ENCODE peak calls at places on chromosomes 4 and X, in ten cellular contexts. One of them, this sample, is unnamed.

GRCh38 chr4:7041851-7042696 is 1.1 kb upstream of the TADA2B start:
- DNase-seq in thoracic aorta: no peak
- DNase-seq in HEK293T: peak
- DNase-seq in EL: peak
- DNase-seq in globus pallidus: peak
- DNase-seq in HL-60: peak
- DNase-seq in natural killer cell: peak
- DNase-seq in left ventricle myocardium inferior: peak
- DNase-seq in sigmoid colon: peak
- DNase-seq in activated CD4-positive, alpha-beta T cell treated with anti-CD3 and anti-CD28 coated beads for 1 hour: no peak
- DNase-seq in this sample: peak

GRCh38 chrX:140723251-140723650 is 13.7 kb downstream of the LINC00632 start:
- DNase-seq in thoracic aorta: no peak
- DNase-seq in HEK293T: no peak
- DNase-seq in EL: no peak
- DNase-seq in globus pallidus: no peak
- DNase-seq in HL-60: no peak
- DNase-seq in natural killer cell: no peak
- DNase-seq in left ventricle myocardium inferior: no peak
- DNase-seq in sigmoid colon: no peak
- DNase-seq in activated CD4-positive, alpha-beta T cell treated with anti-CD3 and anti-CD28 coated beads for 1 hour: no peak
- DNase-seq in this sample: no peak

GRCh38 chr4:87026795-87027495 is 92.1 kb downstream of the AFF1 start:
- DNase-seq in thoracic aorta: no peak
- DNase-seq in HEK293T: no peak
- DNase-seq in EL: no peak
- DNase-seq in globus pallidus: no peak
- DNase-seq in HL-60: peak
- DNase-seq in natural killer cell: no peak
- DNase-seq in left ventricle myocardium inferior: no peak
- DNase-seq in sigmoid colon: no peak
- DNase-seq in activated CD4-positive, alpha-beta T cell treated with anti-CD3 and anti-CD28 coated beads for 1 hour: no peak
- DNase-seq in this sample: no peak

GRCh38 chrX:46791927-46792825 is 33.3 kb upstream of the SLC9A7 start:
- DNase-seq in thoracic aorta: no peak
- DNase-seq in HEK293T: no peak
- DNase-seq in EL: peak
- DNase-seq in globus pallidus: no peak
- DNase-seq in HL-60: peak
- DNase-seq in natural killer cell: no peak
- DNase-seq in left ventricle myocardium inferior: no peak
- DNase-seq in sigmoid colon: no peak
- DNase-seq in activated CD4-positive, alpha-beta T cell treated with anti-CD3 and anti-CD28 coated beads for 1 hour: no peak
- DNase-seq in this sample: no peak

GRCh38 chr4:11631416-11631815 is 202.7 kb upstream of the HS3ST1 start:
- DNase-seq in thoracic aorta: no peak
- DNase-seq in HEK293T: no peak
- DNase-seq in EL: no peak
- DNase-seq in globus pallidus: no peak
- DNase-seq in HL-60: no peak
- DNase-seq in natural killer cell: no peak
- DNase-seq in left ventricle myocardium inferior: no peak
- DNase-seq in sigmoid colon: no peak
- DNase-seq in activated CD4-positive, alpha-beta T cell treated with anti-CD3 and anti-CD28 coated beads for 1 hour: no peak
- DNase-seq in this sample: no peak

GRCh38 chrX:40314070-40314469 is 216.3 kb upstream of the BCOR start:
- DNase-seq in thoracic aorta: no peak
- DNase-seq in HEK293T: peak
- DNase-seq in EL: no peak
- DNase-seq in globus pallidus: peak
- DNase-seq in HL-60: no peak
- DNase-seq in natural killer cell: no peak
- DNase-seq in left ventricle myocardium inferior: no peak
- DNase-seq in sigmoid colon: no peak
- DNase-seq in activated CD4-positive, alpha-beta T cell treated with anti-CD3 and anti-CD28 coated beads for 1 hour: no peak
- DNase-seq in this sample: no peak

GRCh38 chrX:2397648-2398340 is 103.0 kb downstream of the DHRSX start:
- DNase-seq in thoracic aorta: no peak
- DNase-seq in HEK293T: no peak
- DNase-seq in EL: peak
- DNase-seq in globus pallidus: no peak
- DNase-seq in HL-60: no peak
- DNase-seq in natural killer cell: no peak
- DNase-seq in left ventricle myocardium inferior: no peak
- DNase-seq in sigmoid colon: no peak
- DNase-seq in activated CD4-positive, alpha-beta T cell treated with anti-CD3 and anti-CD28 coated beads for 1 hour: no peak
- DNase-seq in this sample: no peak

GRCh38 chr4:118941149-118941548 is 52.5 kb downstream of the SYNPO2 start:
- DNase-seq in thoracic aorta: no peak
- DNase-seq in HEK293T: no peak
- DNase-seq in EL: peak
- DNase-seq in globus pallidus: no peak
- DNase-seq in HL-60: peak
- DNase-seq in natural killer cell: no peak
- DNase-seq in left ventricle myocardium inferior: no peak
- DNase-seq in sigmoid colon: peak
- DNase-seq in activated CD4-positive, alpha-beta T cell treated with anti-CD3 and anti-CD28 coated beads for 1 hour: no peak
- DNase-seq in this sample: peak

GRCh38 chr4:52852041-52852440 is 10.1 kb upstream of the RASL11B start:
- DNase-seq in thoracic aorta: no peak
- DNase-seq in HEK293T: no peak
- DNase-seq in EL: no peak
- DNase-seq in globus pallidus: no peak
- DNase-seq in HL-60: no peak
- DNase-seq in natural killer cell: no peak
- DNase-seq in left ventricle myocardium inferior: no peak
- DNase-seq in sigmoid colon: no peak
- DNase-seq in activated CD4-positive, alpha-beta T cell treated with anti-CD3 and anti-CD28 coated beads for 1 hour: no peak
- DNase-seq in this sample: no peak

GRCh38 chr4:173509031-173510001 is 20.7 kb downstream of the HAND2 start:
- DNase-seq in thoracic aorta: no peak
- DNase-seq in HEK293T: no peak
- DNase-seq in EL: peak
- DNase-seq in globus pallidus: no peak
- DNase-seq in HL-60: peak
- DNase-seq in natural killer cell: no peak
- DNase-seq in left ventricle myocardium inferior: peak
- DNase-seq in sigmoid colon: peak
- DNase-seq in activated CD4-positive, alpha-beta T cell treated with anti-CD3 and anti-CD28 coated beads for 1 hour: no peak
- DNase-seq in this sample: no peak

GRCh38 chrX:35104626-35105025 is 162.0 kb downstream of the FAM47B start:
- DNase-seq in thoracic aorta: no peak
- DNase-seq in HEK293T: no peak
- DNase-seq in EL: no peak
- DNase-seq in globus pallidus: no peak
- DNase-seq in HL-60: no peak
- DNase-seq in natural killer cell: no peak
- DNase-seq in left ventricle myocardium inferior: no peak
- DNase-seq in sigmoid colon: no peak
- DNase-seq in activated CD4-positive, alpha-beta T cell treated with anti-CD3 and anti-CD28 coated beads for 1 hour: no peak
- DNase-seq in this sample: no peak

GRCh38 chr4:102196221-102196620 is 149.1 kb downstream of the SLC39A8 start:
- DNase-seq in thoracic aorta: no peak
- DNase-seq in HEK293T: no peak
- DNase-seq in EL: peak
- DNase-seq in globus pallidus: no peak
- DNase-seq in HL-60: no peak
- DNase-seq in natural killer cell: no peak
- DNase-seq in left ventricle myocardium inferior: no peak
- DNase-seq in sigmoid colon: no peak
- DNase-seq in activated CD4-positive, alpha-beta T cell treated with anti-CD3 and anti-CD28 coated beads for 1 hour: no peak
- DNase-seq in this sample: no peak

GRCh38 chr4:1907848-1908525 is 36.8 kb downstream of the NSD2 start:
- DNase-seq in thoracic aorta: no peak
- DNase-seq in HEK293T: no peak
- DNase-seq in EL: no peak
- DNase-seq in globus pallidus: no peak
- DNase-seq in HL-60: no peak
- DNase-seq in natural killer cell: no peak
- DNase-seq in left ventricle myocardium inferior: no peak
- DNase-seq in sigmoid colon: no peak
- DNase-seq in activated CD4-positive, alpha-beta T cell treated with anti-CD3 and anti-CD28 coated beads for 1 hour: no peak
- DNase-seq in this sample: no peak

GRCh38 chr4:148112231-148112982 is 329.8 kb downstream of the NR3C2 start:
- DNase-seq in thoracic aorta: no peak
- DNase-seq in HEK293T: no peak
- DNase-seq in EL: no peak
- DNase-seq in globus pallidus: no peak
- DNase-seq in HL-60: peak
- DNase-seq in natural killer cell: no peak
- DNase-seq in left ventricle myocardium inferior: no peak
- DNase-seq in sigmoid colon: no peak
- DNase-seq in activated CD4-positive, alpha-beta T cell treated with anti-CD3 and anti-CD28 coated beads for 1 hour: no peak
- DNase-seq in this sample: no peak

GRCh38 chr4:8695237-8696219 is 103.0 kb downstream of the CPZ start:
- DNase-seq in thoracic aorta: no peak
- DNase-seq in HEK293T: no peak
- DNase-seq in EL: no peak
- DNase-seq in globus pallidus: no peak
- DNase-seq in HL-60: no peak
- DNase-seq in natural killer cell: no peak
- DNase-seq in left ventricle myocardium inferior: no peak
- DNase-seq in sigmoid colon: peak
- DNase-seq in activated CD4-positive, alpha-beta T cell treated with anti-CD3 and anti-CD28 coated beads for 1 hour: no peak
- DNase-seq in this sample: peak

GRCh38 chrX:15781964-15782711 is 8.1 kb upstream of the ZRSR2 start:
- DNase-seq in thoracic aorta: no peak
- DNase-seq in HEK293T: no peak
- DNase-seq in EL: no peak
- DNase-seq in globus pallidus: no peak
- DNase-seq in HL-60: no peak
- DNase-seq in natural killer cell: no peak
- DNase-seq in left ventricle myocardium inferior: no peak
- DNase-seq in sigmoid colon: no peak
- DNase-seq in activated CD4-positive, alpha-beta T cell treated with anti-CD3 and anti-CD28 coated beads for 1 hour: no peak
- DNase-seq in this sample: no peak

GRCh38 chr4:14184265-14184664 is 556.7 kb upstream of the BOD1L1 start:
- DNase-seq in thoracic aorta: no peak
- DNase-seq in HEK293T: no peak
- DNase-seq in EL: peak
- DNase-seq in globus pallidus: peak
- DNase-seq in HL-60: no peak
- DNase-seq in natural killer cell: no peak
- DNase-seq in left ventricle myocardium inferior: peak
- DNase-seq in sigmoid colon: peak
- DNase-seq in activated CD4-positive, alpha-beta T cell treated with anti-CD3 and anti-CD28 coated beads for 1 hour: no peak
- DNase-seq in this sample: no peak

GRCh38 chr4:77586953-77587383 is 18.7 kb upstream of the CXCL13 start:
- DNase-seq in thoracic aorta: no peak
- DNase-seq in HEK293T: no peak
- DNase-seq in EL: no peak
- DNase-seq in globus pallidus: no peak
- DNase-seq in HL-60: peak
- DNase-seq in natural killer cell: peak
- DNase-seq in left ventricle myocardium inferior: no peak
- DNase-seq in sigmoid colon: no peak
- DNase-seq in activated CD4-positive, alpha-beta T cell treated with anti-CD3 and anti-CD28 coated beads for 1 hour: no peak
- DNase-seq in this sample: no peak

GRCh38 chr4:5784021-5784420 is 73.0 kb downstream of the EVC start:
- DNase-seq in thoracic aorta: no peak
- DNase-seq in HEK293T: no peak
- DNase-seq in EL: no peak
- DNase-seq in globus pallidus: no peak
- DNase-seq in HL-60: no peak
- DNase-seq in natural killer cell: no peak
- DNase-seq in left ventricle myocardium inferior: no peak
- DNase-seq in sigmoid colon: peak
- DNase-seq in activated CD4-positive, alpha-beta T cell treated with anti-CD3 and anti-CD28 coated beads for 1 hour: no peak
- DNase-seq in this sample: no peak

GRCh38 chr4:183164963-183165362 is 65.9 kb downstream of the WWC2 start:
- DNase-seq in thoracic aorta: no peak
- DNase-seq in HEK293T: no peak
- DNase-seq in EL: peak
- DNase-seq in globus pallidus: no peak
- DNase-seq in HL-60: no peak
- DNase-seq in natural killer cell: no peak
- DNase-seq in left ventricle myocardium inferior: no peak
- DNase-seq in sigmoid colon: no peak
- DNase-seq in activated CD4-positive, alpha-beta T cell treated with anti-CD3 and anti-CD28 coated beads for 1 hour: no peak
- DNase-seq in this sample: no peak

GRCh38 chrX:48102874-48103374 is 27.5 kb upstream of the SPACA5B start:
- DNase-seq in thoracic aorta: no peak
- DNase-seq in HEK293T: no peak
- DNase-seq in EL: no peak
- DNase-seq in globus pallidus: no peak
- DNase-seq in HL-60: no peak
- DNase-seq in natural killer cell: no peak
- DNase-seq in left ventricle myocardium inferior: no peak
- DNase-seq in sigmoid colon: no peak
- DNase-seq in activated CD4-positive, alpha-beta T cell treated with anti-CD3 and anti-CD28 coated beads for 1 hour: no peak
- DNase-seq in this sample: no peak

GRCh38 chr4:6008092-6008551 is 10.1 kb downstream of the C4orf50 start:
- DNase-seq in thoracic aorta: no peak
- DNase-seq in HEK293T: peak
- DNase-seq in EL: no peak
- DNase-seq in globus pallidus: no peak
- DNase-seq in HL-60: no peak
- DNase-seq in natural killer cell: no peak
- DNase-seq in left ventricle myocardium inferior: no peak
- DNase-seq in sigmoid colon: peak
- DNase-seq in activated CD4-positive, alpha-beta T cell treated with anti-CD3 and anti-CD28 coated beads for 1 hour: no peak
- DNase-seq in this sample: no peak

GRCh38 chr4:129822708-129823504 is 727.0 kb downstream of the C4orf33 start:
- DNase-seq in thoracic aorta: no peak
- DNase-seq in HEK293T: peak
- DNase-seq in EL: no peak
- DNase-seq in globus pallidus: no peak
- DNase-seq in HL-60: no peak
- DNase-seq in natural killer cell: no peak
- DNase-seq in left ventricle myocardium inferior: peak
- DNase-seq in sigmoid colon: no peak
- DNase-seq in activated CD4-positive, alpha-beta T cell treated with anti-CD3 and anti-CD28 coated beads for 1 hour: no peak
- DNase-seq in this sample: peak

GRCh38 chrX:153533041-153533565 is 15.7 kb downstream of the ATP2B3 start:
- DNase-seq in thoracic aorta: no peak
- DNase-seq in HEK293T: no peak
- DNase-seq in EL: no peak
- DNase-seq in globus pallidus: no peak
- DNase-seq in HL-60: no peak
- DNase-seq in natural killer cell: no peak
- DNase-seq in left ventricle myocardium inferior: no peak
- DNase-seq in sigmoid colon: no peak
- DNase-seq in activated CD4-positive, alpha-beta T cell treated with anti-CD3 and anti-CD28 coated beads for 1 hour: no peak
- DNase-seq in this sample: no peak

GRCh38 chr4:185219551-185220344 is 10.3 kb downstream of the SNX25 start:
- DNase-seq in thoracic aorta: no peak
- DNase-seq in HEK293T: no peak
- DNase-seq in EL: peak
- DNase-seq in globus pallidus: no peak
- DNase-seq in HL-60: no peak
- DNase-seq in natural killer cell: no peak
- DNase-seq in left ventricle myocardium inferior: peak
- DNase-seq in sigmoid colon: peak
- DNase-seq in activated CD4-positive, alpha-beta T cell treated with anti-CD3 and anti-CD28 coated beads for 1 hour: no peak
- DNase-seq in this sample: no peak

GRCh38 chr4:1405636-1406415 is 416 bp downstream of the NKX1-1 start:
- DNase-seq in thoracic aorta: no peak
- DNase-seq in HEK293T: no peak
- DNase-seq in EL: no peak
- DNase-seq in globus pallidus: no peak
- DNase-seq in HL-60: no peak
- DNase-seq in natural killer cell: no peak
- DNase-seq in left ventricle myocardium inferior: no peak
- DNase-seq in sigmoid colon: peak
- DNase-seq in activated CD4-positive, alpha-beta T cell treated with anti-CD3 and anti-CD28 coated beads for 1 hour: no peak
- DNase-seq in this sample: no peak

GRCh38 chr4:95387719-95388118 is 161.1 kb downstream of the UNC5C start:
- DNase-seq in thoracic aorta: no peak
- DNase-seq in HEK293T: no peak
- DNase-seq in EL: no peak
- DNase-seq in globus pallidus: no peak
- DNase-seq in HL-60: no peak
- DNase-seq in natural killer cell: no peak
- DNase-seq in left ventricle myocardium inferior: no peak
- DNase-seq in sigmoid colon: no peak
- DNase-seq in activated CD4-positive, alpha-beta T cell treated with anti-CD3 and anti-CD28 coated beads for 1 hour: no peak
- DNase-seq in this sample: no peak

GRCh38 chrX:105823092-105823454 is 734 bp downstream of the NRK start:
- DNase-seq in thoracic aorta: no peak
- DNase-seq in HEK293T: no peak
- DNase-seq in EL: no peak
- DNase-seq in globus pallidus: no peak
- DNase-seq in HL-60: no peak
- DNase-seq in natural killer cell: no peak
- DNase-seq in left ventricle myocardium inferior: no peak
- DNase-seq in sigmoid colon: no peak
- DNase-seq in activated CD4-positive, alpha-beta T cell treated with anti-CD3 and anti-CD28 coated beads for 1 hour: no peak
- DNase-seq in this sample: no peak